ENCODE peak calls at places on chromosomes 2 and 18, in eight cellular contexts. L is upper lobe of right lung; G is left colon; Z is CD4-positive, alpha-beta T cell; M is effector memory CD8-positive, alpha-beta T cell; T is HT1080; A is Kasumi-1; I is glutamatergic neuron. K is an unnamed sample.

GRCh38 chr2:45822272-45822630 is 170.8 kb downstream of the PRKCE start:
- DNase-seq in L (no peak), G (no peak), Z (no peak), M (no peak), T (no peak), A (no peak), I (no peak), K (no peak)

GRCh38 chr18:23231340-23232021 is 96.2 kb downstream of the CABLES1 start:
- DNase-seq in L (no peak), G (peak), Z (peak), M (peak), T (peak), A (peak), I (no peak), K (peak)

GRCh38 chr18:48828713-48829442 is 121.9 kb downstream of the SMAD7 start:
- DNase-seq in L (peak), G (peak), Z (peak), M (no peak), T (no peak), A (no peak), I (peak), K (no peak)

GRCh38 chr2:160324161-160324768 is 124.2 kb upstream of the ITGB6 start:
- DNase-seq in L (peak), G (peak), Z (peak), M (peak), T (peak), A (peak), I (peak), K (peak)

GRCh38 chr2:71934595-71935263 is 212.9 kb downstream of the CYP26B1 start:
- DNase-seq in L (peak), G (no peak), Z (peak), M (no peak), T (no peak), A (no peak), I (no peak), K (no peak)

GRCh38 chr2:70828914-70829824 is 6.4 kb downstream of the CD207 start:
- DNase-seq in L (peak), G (no peak), Z (no peak), M (no peak), T (peak), A (no peak), I (no peak), K (peak)

GRCh38 chr2:19559596-19560240 is 201.3 kb upstream of the OSR1 start:
- DNase-seq in L (no peak), G (no peak), Z (no peak), M (no peak), T (no peak), A (no peak), I (no peak), K (no peak)

GRCh38 chr2:19746611-19747309 is 155.0 kb downstream of the TTC32 start:
- DNase-seq in L (no peak), G (no peak), Z (no peak), M (no peak), T (peak), A (no peak), I (peak), K (no peak)

GRCh38 chr18:79926715-79927596 is 24.5 kb downstream of the SLC66A2 start:
- DNase-seq in L (peak), G (peak), Z (peak), M (no peak), T (no peak), A (no peak), I (no peak), K (no peak)

GRCh38 chr2:203819434-203820133 is 48.0 kb upstream of the CTLA4 start:
- DNase-seq in L (no peak), G (no peak), Z (no peak), M (no peak), T (no peak), A (no peak), I (no peak), K (no peak)

GRCh38 chr2:106581755-106582430 is 94.7 kb downstream of the CD8B2 start:
- DNase-seq in L (peak), G (peak), Z (peak), M (peak), T (peak), A (peak), I (peak), K (peak)

GRCh38 chr2:203446071-203446481 is 89.0 kb downstream of the RAPH1 start:
- DNase-seq in L (no peak), G (no peak), Z (no peak), M (no peak), T (peak), A (no peak), I (no peak), K (peak)

GRCh38 chr2:138536302-138536701 is 34.7 kb downstream of the SPOPL start:
- DNase-seq in L (no peak), G (no peak), Z (no peak), M (no peak), T (no peak), A (no peak), I (peak), K (peak)

GRCh38 chr2:203559640-203560039 is 24.5 kb upstream of the RAPH1 start:
- DNase-seq in L (no peak), G (no peak), Z (no peak), M (no peak), T (no peak), A (no peak), I (no peak), K (no peak)

GRCh38 chr2:12587729-12588522 is 128.8 kb upstream of the TRIB2 start:
- DNase-seq in L (no peak), G (no peak), Z (no peak), M (no peak), T (peak), A (peak), I (no peak), K (peak)

GRCh38 chr2:43879261-43879660 is 40.5 kb downstream of the ABCG8 start:
- DNase-seq in L (no peak), G (no peak), Z (no peak), M (no peak), T (peak), A (no peak), I (no peak), K (no peak)

GRCh38 chr2:178479758-178480226 is 465 bp upstream of the PLEKHA3 start:
- DNase-seq in L (no peak), G (no peak), Z (no peak), M (no peak), T (no peak), A (no peak), I (no peak), K (no peak)

GRCh38 chr18:34598136-34598635 is 111.9 kb upstream of the DTNA start:
- DNase-seq in L (no peak), G (no peak), Z (no peak), M (no peak), T (no peak), A (no peak), I (no peak), K (peak)

GRCh38 chr2:236346366-236346765 is 82.2 kb upstream of the ASB18 start:
- DNase-seq in L (no peak), G (no peak), Z (no peak), M (no peak), T (no peak), A (no peak), I (no peak), K (no peak)

GRCh38 chr2:204131621-204132020 is 195.1 kb downstream of the ICOS start:
- DNase-seq in L (no peak), G (no peak), Z (no peak), M (no peak), T (no peak), A (no peak), I (no peak), K (no peak)

GRCh38 chr18:23291456-23292205 is 156.3 kb downstream of the CABLES1 start:
- DNase-seq in L (no peak), G (no peak), Z (no peak), M (no peak), T (peak), A (no peak), I (no peak), K (peak)

GRCh38 chr2:148006249-148007007 is 14.1 kb downstream of the ORC4 start:
- DNase-seq in L (no peak), G (no peak), Z (no peak), M (no peak), T (no peak), A (no peak), I (no peak), K (no peak)